ENCODE peak calls at places on chromosomes 5 and 9, in six cellular contexts. I is bronchial epithelial cell, S is amniotic stem cell, Q is retina, N is EL, D is neuronal stem cell. J is an unnamed sample.

GRCh38 chr9:745761-746414 is 95.6 kb upstream of the DMRT1 start:
- DNase-seq in I (no peak), S (no peak), Q (no peak), N (no peak), D (no peak), J (no peak)

GRCh38 chr5:138911441-138911840 is 36.3 kb upstream of the LRRTM2 start:
- DNase-seq in I (no peak), S (no peak), Q (no peak), N (peak; percentile 31), D (no peak), J (no peak)

GRCh38 chr5:179905144-179905526 is 2.6 kb downstream of the TBC1D9B start:
- DNase-seq in I (no peak), S (no peak), Q (no peak), N (no peak), D (no peak), J (no peak)

GRCh38 chr9:123410281-123410910 is 54.4 kb downstream of the CRB2 start:
- DNase-seq in I (no peak), S (no peak), Q (no peak), N (no peak), D (no peak), J (no peak)

GRCh38 chr9:88775559-88775958 is 215.7 kb upstream of the S1PR3 start:
- DNase-seq in I (peak; percentile 87), S (no peak), Q (no peak), N (peak; percentile 53), D (no peak), J (no peak)

GRCh38 chr5:39519566-39520231 is 94.9 kb upstream of the DAB2 start:
- DNase-seq in I (no peak), S (no peak), Q (no peak), N (peak; percentile 78), D (no peak), J (no peak)

GRCh38 chr5:100905259-100905914 is 2.3 kb upstream of the ST8SIA4 start:
- DNase-seq in I (no peak), S (no peak), Q (no peak), N (no peak), D (no peak), J (no peak)

GRCh38 chr9:126114409-126114760 is 212.2 kb upstream of the MVB12B start:
- DNase-seq in I (no peak), S (no peak), Q (no peak), N (no peak), D (no peak), J (no peak)

GRCh38 chr9:113355197-113355596 is 5.9 kb downstream of the BSPRY start:
- DNase-seq in I (no peak), S (no peak), Q (no peak), N (no peak), D (no peak), J (no peak)

GRCh38 chr9:91486699-91487497 is 63.3 kb upstream of the NFIL3 start:
- DNase-seq in I (no peak), S (peak; percentile 67), Q (no peak), N (peak; percentile 85), D (no peak), J (no peak)

GRCh38 chr5:135454946-135455345 is 2.8 kb upstream of the TIFAB start:
- DNase-seq in I (no peak), S (no peak), Q (no peak), N (no peak), D (no peak), J (no peak)

GRCh38 chr5:96509313-96509712 is 76.3 kb upstream of the PCSK1 start:
- DNase-seq in I (no peak), S (no peak), Q (no peak), N (peak; percentile 21), D (no peak), J (no peak)

GRCh38 chr9:88776717-88777497 is 214.4 kb upstream of the S1PR3 start:
- DNase-seq in I (peak; percentile 89), S (no peak), Q (no peak), N (peak; percentile 93), D (no peak), J (no peak)

GRCh38 chr9:130640681-130641080 is 23.7 kb upstream of the PRDM12 start:
- DNase-seq in I (no peak), S (no peak), Q (no peak), N (no peak), D (no peak), J (no peak)

GRCh38 chr5:174937201-174938130 is 213.1 kb downstream of the MSX2 start:
- DNase-seq in I (no peak), S (no peak), Q (no peak), N (no peak), D (no peak), J (no peak)

GRCh38 chr5:643811-644271 is 31.7 kb downstream of the CEP72 start:
- DNase-seq in I (no peak), S (no peak), Q (no peak), N (no peak), D (no peak), J (no peak)

GRCh38 chr9:120366646-120367019 is 213.3 kb downstream of the CDK5RAP2 start:
- DNase-seq in I (peak; percentile 62), S (peak; percentile 45), Q (no peak), N (peak; percentile 98), D (no peak), J (no peak)

GRCh38 chr5:141149812-141150211 is at the start of gene PCDHB6:
- DNase-seq in I (peak; percentile 13), S (no peak), Q (peak; percentile 9), N (peak; percentile 30), D (no peak), J (no peak)

GRCh38 chr9:98786750-98787510 is 9.4 kb downstream of the ANKS6 start:
- DNase-seq in I (no peak), S (no peak), Q (no peak), N (no peak), D (no peak), J (no peak)

GRCh38 chr5:87780831-87781760 is 368.4 kb upstream of the CCNH start:
- DNase-seq in I (peak; percentile 70), S (peak; percentile 42), Q (peak; percentile 76), N (peak; percentile 74), D (peak; percentile 86), J (no peak)

GRCh38 chr5:180112101-180112861 is 40.7 kb upstream of the RNF130 start:
- DNase-seq in I (no peak), S (no peak), Q (no peak), N (no peak), D (no peak), J (no peak)

GRCh38 chr5:166909040-166909439 is 1382.4 kb upstream of the WWC1 start:
- DNase-seq in I (peak; percentile 50), S (no peak), Q (no peak), N (no peak), D (no peak), J (peak; percentile 57)

GRCh38 chr5:98231089-98231488 is 542.4 kb upstream of the RGMB start:
- DNase-seq in I (no peak), S (no peak), Q (no peak), N (no peak), D (no peak), J (no peak)

GRCh38 chr5:75671506-75671905 is 45.7 kb downstream of the POC5 start:
- DNase-seq in I (no peak), S (no peak), Q (no peak), N (no peak), D (no peak), J (no peak)

GRCh38 chr5:176642675-176643490 is 4.4 kb upstream of the TSPAN17 start:
- DNase-seq in I (no peak), S (no peak), Q (no peak), N (no peak), D (no peak), J (no peak)

GRCh38 chr5:169577966-169578365 is 5.6 kb upstream of the SPDL1 start:
- DNase-seq in I (no peak), S (peak; percentile 10), Q (no peak), N (peak; percentile 22), D (no peak), J (no peak)

GRCh38 chr9:89984214-89984613 is 379.4 kb downstream of the GADD45G start:
- DNase-seq in I (peak; percentile 95), S (no peak), Q (no peak), N (no peak), D (no peak), J (no peak)

GRCh38 chr5:10250804-10251276 is 760 bp downstream of the CCT5 start:
- DNase-seq in I (peak; percentile 31), S (no peak), Q (no peak), N (peak; percentile 32), D (no peak), J (no peak)